ENCODE peak calls at places on chromosome 18, in nine cellular contexts. L is cardiac muscle cell; M is sigmoid colon; Z is fibroblast of the aortic adventitia; H is AG09319; U is breast epithelium; N is heart left ventricle; B is GM20000; X is CD4-positive, alpha-beta T cell. S is an unnamed sample.

GRCh38 chr18:74012954-74013630 is 134.5 kb downstream of the FBXO15 start:
- DNase-seq in L (no peak), M (no peak), Z (no peak), H (no peak), U (no peak), N (no peak), B (no peak), X (no peak), S (peak)

GRCh38 chr18:56869189-56869777 is 218.1 kb downstream of the WDR7 start:
- DNase-seq in L (peak), M (no peak), Z (peak), H (peak), U (no peak), N (no peak), B (peak), X (no peak), S (no peak)

GRCh38 chr18:36630917-36631316 is 197.9 kb downstream of the TPGS2 start:
- DNase-seq in L (no peak), M (no peak), Z (no peak), H (no peak), U (no peak), N (peak), B (no peak), X (no peak), S (no peak)

GRCh38 chr18:57075716-57076400 is 71.0 kb upstream of the BOD1L2 start:
- DNase-seq in L (no peak), M (no peak), Z (no peak), H (no peak), U (no peak), N (no peak), B (no peak), X (no peak), S (peak)

GRCh38 chr18:39772155-39772919 is 2182.7 kb upstream of the PIK3C3 start:
- DNase-seq in L (no peak), M (no peak), Z (peak), H (no peak), U (no peak), N (no peak), B (no peak), X (no peak), S (no peak)

GRCh38 chr18:33578371-33579146 is 540 bp downstream of the ASXL3 start:
- DNase-seq in L (peak), M (peak), Z (no peak), H (no peak), U (no peak), N (peak), B (peak), X (no peak), S (peak)

GRCh38 chr18:41829648-41830516 is 125.2 kb upstream of the PIK3C3 start:
- DNase-seq in L (no peak), M (no peak), Z (no peak), H (no peak), U (no peak), N (no peak), B (no peak), X (no peak), S (no peak)

GRCh38 chr18:36308711-36309435 is 11.4 kb downstream of the FHOD3 start:
- DNase-seq in L (no peak), M (no peak), Z (no peak), H (no peak), U (no peak), N (no peak), B (no peak), X (no peak), S (no peak)

GRCh38 chr18:57859314-57859713 is 56.2 kb upstream of the ATP8B1 start:
- DNase-seq in L (peak), M (no peak), Z (no peak), H (no peak), U (no peak), N (no peak), B (peak), X (no peak), S (no peak)

GRCh38 chr18:58605027-58606020 is 23.6 kb downstream of the ALPK2 start:
- DNase-seq in L (no peak), M (no peak), Z (peak), H (no peak), U (no peak), N (no peak), B (no peak), X (peak), S (no peak)

GRCh38 chr18:57466307-57466706 is 31.1 kb downstream of the ONECUT2 start:
- DNase-seq in L (no peak), M (no peak), Z (peak), H (no peak), U (no peak), N (no peak), B (no peak), X (no peak), S (no peak)

DNA sequence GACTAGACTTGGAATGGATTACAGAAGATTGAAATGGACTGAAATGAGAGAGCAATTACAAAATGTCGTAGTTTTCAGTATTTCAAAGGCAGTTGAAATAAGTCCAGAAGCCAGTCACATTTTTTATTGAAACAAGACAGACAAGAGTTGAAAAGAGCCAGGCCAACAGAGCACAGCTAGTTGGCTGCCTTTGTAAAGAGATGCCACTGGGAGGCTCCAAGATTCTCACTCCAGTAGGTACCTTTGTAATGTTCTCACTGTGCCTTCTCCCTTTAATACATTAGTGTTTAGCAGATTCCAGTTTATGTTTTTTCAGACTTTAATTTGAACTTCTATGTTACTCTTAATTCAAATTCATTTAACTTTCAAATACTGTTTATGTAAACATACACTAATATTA is 234.8 kb downstream of the DSEL start:
- DNase-seq in L (no peak), M (no peak), Z (no peak), H (no peak), U (no peak), N (no peak), B (no peak), X (no peak), S (no peak)
- TF ChIP-seq CTCF in L (no peak), M (no peak), Z (no peak), H (no peak), U (no peak), N (no peak), B (no peak), X (no peak), S (no peak)

DNA sequence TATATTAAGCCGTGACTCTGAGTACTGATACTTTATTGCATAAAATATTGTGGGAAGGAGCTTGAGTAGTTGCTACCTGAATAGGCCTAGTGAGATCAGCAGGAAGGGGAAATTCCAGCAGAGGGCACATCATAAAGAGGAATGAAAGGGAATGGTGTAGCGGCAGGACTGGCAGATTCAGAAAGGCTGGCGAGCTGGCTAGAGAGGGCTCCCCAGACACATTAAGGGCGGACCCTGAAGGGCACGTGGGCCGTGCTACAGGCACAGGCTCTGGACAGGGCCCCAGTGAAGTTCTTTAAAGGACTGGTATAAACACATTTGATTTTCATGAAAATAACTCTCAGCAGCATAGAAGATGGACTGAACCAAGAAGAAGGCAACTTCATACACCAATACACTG is 43.0 kb downstream of the PTPN2 start:
- DNase-seq in L (no peak), M (no peak), Z (no peak), H (no peak), U (no peak), N (no peak), B (no peak), X (no peak), S (no peak)
- TF ChIP-seq CTCF in L (no peak), M (no peak), Z (no peak), H (no peak), U (no peak), N (no peak), B (no peak), X (no peak), S (no peak)

DNA sequence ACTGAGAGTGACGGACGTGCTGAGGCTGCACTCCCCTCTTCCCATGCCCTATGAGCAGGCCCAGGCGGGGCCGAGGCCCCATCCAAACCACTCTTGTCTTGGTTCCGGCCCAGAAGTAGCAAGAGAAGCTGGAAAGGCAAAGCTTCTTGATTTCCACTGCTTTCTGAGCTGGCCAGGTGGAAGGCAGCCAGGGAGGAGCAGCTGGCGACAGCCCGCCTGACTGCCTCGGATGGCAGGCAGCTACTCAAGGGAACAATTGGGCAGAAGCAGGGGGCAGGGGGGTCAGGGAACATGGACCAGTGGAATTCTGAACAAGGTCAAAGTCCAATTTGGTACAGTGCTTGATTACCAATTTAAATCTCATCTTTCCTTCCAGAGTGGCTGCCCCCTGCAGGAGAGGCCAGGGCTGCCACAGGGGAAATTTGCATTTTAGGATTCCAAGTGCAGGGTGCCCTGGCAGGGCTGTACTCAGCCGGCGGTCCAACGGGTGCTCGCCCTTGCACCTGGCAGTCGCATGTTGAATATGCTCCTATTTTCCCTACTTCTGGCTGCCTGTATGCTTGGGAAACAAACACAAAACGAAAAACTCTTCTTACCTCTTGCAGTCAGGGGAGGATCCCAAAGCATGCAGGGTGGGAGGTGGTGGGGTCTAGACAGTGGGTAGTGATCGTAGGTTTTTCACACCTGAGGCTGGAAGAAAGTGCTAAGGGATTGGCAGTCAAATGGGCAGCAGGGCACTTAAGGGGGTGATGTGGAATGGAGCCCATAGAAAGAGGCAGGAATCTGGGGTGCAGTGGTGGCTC is 67.3 kb downstream of the LIPG start:
- DNase-seq in L (no peak), M (no peak), Z (peak), H (no peak), U (no peak), N (peak), B (no peak), X (no peak), S (no peak)
- TF ChIP-seq CTCF in L (peak), M (no peak), Z (peak), H (peak), U (no peak), N (peak), B (no peak), X (no peak), S (peak)

GRCh38 chr18:46856975-46857374 is 60.3 kb downstream of the PIAS2 start:
- DNase-seq in L (no peak), M (no peak), Z (peak), H (no peak), U (no peak), N (no peak), B (no peak), X (no peak), S (no peak)
- TF ChIP-seq CTCF in L (no peak), M (no peak), Z (no peak), H (no peak), U (no peak), N (peak), B (no peak), X (no peak), S (no peak)

GRCh38 chr18:47035156-47035671 is at the start of gene ELOA2:
- DNase-seq in L (no peak), M (no peak), Z (no peak), H (no peak), U (no peak), N (no peak), B (no peak), X (no peak), S (no peak)

GRCh38 chr18:47040982-47041381 is 5.6 kb upstream of the ELOA2 start:
- DNase-seq in L (no peak), M (no peak), Z (no peak), H (no peak), U (no peak), N (no peak), B (no peak), X (no peak), S (no peak)

GRCh38 chr18:47036927-47037605 is 1.6 kb upstream of the ELOA2 start:
- DNase-seq in L (no peak), M (no peak), Z (no peak), H (no peak), U (no peak), N (no peak), B (no peak), X (no peak), S (no peak)

GRCh38 chr18:47032945-47033344 is 2.5 kb downstream of the ELOA2 start:
- DNase-seq in L (no peak), M (no peak), Z (no peak), H (no peak), U (no peak), N (no peak), B (no peak), X (no peak), S (no peak)

GRCh38 chr18:47036298-47036874 is 965 bp upstream of the ELOA2 start:
- DNase-seq in L (peak), M (no peak), Z (peak), H (no peak), U (no peak), N (no peak), B (peak), X (no peak), S (peak)
- TF ChIP-seq CTCF in L (peak), M (no peak), Z (peak), H (peak), U (no peak), N (peak), B (peak), X (no peak), S (peak)

GRCh38 chr18:9103488-9103887 is 989 bp downstream of the NDUFV2 start:
- DNase-seq in L (no peak), M (no peak), Z (peak), H (no peak), U (no peak), N (no peak), B (no peak), X (no peak), S (no peak)
- TF ChIP-seq CTCF in L (peak), M (no peak), Z (peak), H (peak), U (no peak), N (peak), B (no peak), X (peak), S (no peak)

GRCh38 chr18:2274613-2275012 is 296.7 kb downstream of the METTL4 start:
- DNase-seq in L (no peak), M (no peak), Z (no peak), H (no peak), U (no peak), N (no peak), B (no peak), X (no peak), S (no peak)
- TF ChIP-seq CTCF in L (no peak), M (no peak), Z (no peak), H (no peak), U (no peak), N (no peak), B (no peak), X (no peak), S (no peak)

GRCh38 chr18:43422483-43422882 is 145.2 kb upstream of the SYT4 start:
- DNase-seq in L (peak), M (no peak), Z (no peak), H (no peak), U (no peak), N (no peak), B (no peak), X (no peak), S (no peak)
- TF ChIP-seq CTCF in L (no peak), M (no peak), Z (no peak), H (no peak), U (no peak), N (no peak), B (peak), X (no peak), S (peak)

S was measured in neural crest cell.